ENCODE peak calls at places on chromosomes 5 and 9, in eight cellular contexts. One of them, this sample, is unnamed.

GRCh38 chr5:133936611-133937015 is 31.8 kb downstream of the C5orf15 start:
- DNase-seq in GM13976: no peak
- DNase-seq in ovary: no peak
- DNase-seq in suprapubic skin: no peak
- DNase-seq in H1: no peak
- DNase-seq in HL-60: no peak
- DNase-seq in RWPE1: no peak
- DNase-seq in fibroblast of the aortic adventitia: no peak
- DNase-seq in this sample: no peak

GRCh38 chr5:142482207-142482606 is 157.4 kb upstream of the SPRY4 start:
- DNase-seq in suprapubic skin: no peak
- DNase-seq in GM13976: no peak
- DNase-seq in fibroblast of the aortic adventitia: no peak
- DNase-seq in HL-60: no peak
- DNase-seq in H1: no peak
- DNase-seq in ovary: no peak
- DNase-seq in RWPE1: no peak
- DNase-seq in this sample: no peak

GRCh38 chr9:71619926-71620325 is 148.4 kb downstream of the CEMIP2 start:
- DNase-seq in GM13976: no peak
- DNase-seq in suprapubic skin: no peak
- DNase-seq in fibroblast of the aortic adventitia: no peak
- DNase-seq in ovary: no peak
- DNase-seq in RWPE1: no peak
- DNase-seq in H1: no peak
- DNase-seq in HL-60: no peak
- DNase-seq in this sample: no peak

GRCh38 chr5:178370102-178370501 is 137.5 kb upstream of the PHYKPL start:
- DNase-seq in suprapubic skin: no peak
- DNase-seq in HL-60: no peak
- DNase-seq in ovary: no peak
- DNase-seq in RWPE1: no peak
- DNase-seq in GM13976: no peak
- DNase-seq in fibroblast of the aortic adventitia: no peak
- DNase-seq in H1: no peak
- DNase-seq in this sample: no peak

GRCh38 chr5:150196986-150197385 is 7.1 kb downstream of the SLC6A7 start:
- DNase-seq in H1: no peak
- DNase-seq in fibroblast of the aortic adventitia: no peak
- DNase-seq in GM13976: no peak
- DNase-seq in suprapubic skin: no peak
- DNase-seq in ovary: no peak
- DNase-seq in HL-60: no peak
- DNase-seq in RWPE1: no peak
- DNase-seq in this sample: no peak

GRCh38 chr5:67902497-67902830 is 313.1 kb upstream of the PIK3R1 start:
- DNase-seq in HL-60: no peak
- DNase-seq in GM13976: no peak
- DNase-seq in ovary: no peak
- DNase-seq in fibroblast of the aortic adventitia: no peak
- DNase-seq in RWPE1: no peak
- DNase-seq in suprapubic skin: no peak
- DNase-seq in H1: no peak
- DNase-seq in this sample: no peak

GRCh38 chr9:78592866-78593265 is 295.9 kb downstream of the PSAT1 start:
- DNase-seq in GM13976: no peak
- DNase-seq in H1: no peak
- DNase-seq in RWPE1: no peak
- DNase-seq in suprapubic skin: no peak
- DNase-seq in HL-60: no peak
- DNase-seq in fibroblast of the aortic adventitia: no peak
- DNase-seq in ovary: no peak
- DNase-seq in this sample: no peak

GRCh38 chr5:164809831-164810230 is 1304.4 kb downstream of the MAT2B start:
- DNase-seq in ovary: no peak
- DNase-seq in H1: no peak
- DNase-seq in RWPE1: no peak
- DNase-seq in suprapubic skin: no peak
- DNase-seq in fibroblast of the aortic adventitia: no peak
- DNase-seq in GM13976: peak; percentile 34
- DNase-seq in HL-60: no peak
- DNase-seq in this sample: no peak

GRCh38 chr5:37893414-37894134 is 53.7 kb upstream of the GDNF start:
- DNase-seq in HL-60: no peak
- DNase-seq in GM13976: no peak
- DNase-seq in suprapubic skin: no peak
- DNase-seq in ovary: no peak
- DNase-seq in H1: no peak
- DNase-seq in RWPE1: no peak
- DNase-seq in fibroblast of the aortic adventitia: no peak
- DNase-seq in this sample: no peak

GRCh38 chr9:107737987-107738743 is 248.6 kb upstream of the KLF4 start:
- DNase-seq in fibroblast of the aortic adventitia: peak; percentile 98
- DNase-seq in ovary: peak; percentile 71
- DNase-seq in HL-60: no peak
- DNase-seq in suprapubic skin: peak; percentile 92
- DNase-seq in GM13976: no peak
- DNase-seq in H1: no peak
- DNase-seq in RWPE1: peak; percentile 86
- DNase-seq in this sample: no peak

GRCh38 chr5:9390128-9390527 is 155.7 kb downstream of the SEMA5A start:
- DNase-seq in H1: no peak
- DNase-seq in ovary: no peak
- DNase-seq in GM13976: no peak
- DNase-seq in fibroblast of the aortic adventitia: no peak
- DNase-seq in RWPE1: no peak
- DNase-seq in suprapubic skin: no peak
- DNase-seq in HL-60: no peak
- DNase-seq in this sample: no peak

GRCh38 chr5:9391080-9391479 is 154.8 kb downstream of the SEMA5A start:
- DNase-seq in HL-60: no peak
- DNase-seq in suprapubic skin: no peak
- DNase-seq in fibroblast of the aortic adventitia: no peak
- DNase-seq in GM13976: no peak
- DNase-seq in ovary: no peak
- DNase-seq in H1: no peak
- DNase-seq in RWPE1: no peak
- DNase-seq in this sample: no peak

GRCh38 chr5:9388941-9389674 is 156.8 kb downstream of the SEMA5A start:
- DNase-seq in RWPE1: no peak
- DNase-seq in suprapubic skin: no peak
- DNase-seq in GM13976: no peak
- DNase-seq in ovary: no peak
- DNase-seq in HL-60: no peak
- DNase-seq in fibroblast of the aortic adventitia: no peak
- DNase-seq in H1: no peak
- DNase-seq in this sample: no peak

GRCh38 chr5:9386945-9387344 is 158.9 kb downstream of the SEMA5A start:
- DNase-seq in H1: no peak
- DNase-seq in RWPE1: no peak
- DNase-seq in ovary: no peak
- DNase-seq in GM13976: no peak
- DNase-seq in HL-60: no peak
- DNase-seq in fibroblast of the aortic adventitia: no peak
- DNase-seq in suprapubic skin: no peak
- DNase-seq in this sample: no peak

GRCh38 chr5:9387879-9388278 is 158.0 kb downstream of the SEMA5A start:
- DNase-seq in H1: no peak
- DNase-seq in suprapubic skin: no peak
- DNase-seq in RWPE1: no peak
- DNase-seq in ovary: no peak
- DNase-seq in fibroblast of the aortic adventitia: peak; percentile 49
- DNase-seq in HL-60: no peak
- DNase-seq in GM13976: no peak
- DNase-seq in this sample: no peak
- TF ChIP-seq CTCF in H1: no peak
- TF ChIP-seq CTCF in suprapubic skin: no peak
- TF ChIP-seq CTCF in RWPE1: peak; percentile 20
- TF ChIP-seq CTCF in ovary: no peak
- TF ChIP-seq CTCF in fibroblast of the aortic adventitia: peak; percentile 22
- TF ChIP-seq CTCF in HL-60: no peak
- TF ChIP-seq CTCF in GM13976: no peak
- TF ChIP-seq CTCF in this sample: no peak

GRCh38 chr9:113150670-113151591 is at the start of gene SLC31A2:
- DNase-seq in fibroblast of the aortic adventitia: peak; percentile 67
- DNase-seq in suprapubic skin: peak; percentile 94
- DNase-seq in GM13976: peak; percentile 94
- DNase-seq in RWPE1: peak; percentile 92
- DNase-seq in H1: peak; percentile 91
- DNase-seq in HL-60: peak; percentile 88
- DNase-seq in ovary: peak; percentile 80
- DNase-seq in this sample: peak; percentile 80
- TF ChIP-seq CTCF in fibroblast of the aortic adventitia: peak; percentile 33
- TF ChIP-seq CTCF in suprapubic skin: peak; percentile 30
- TF ChIP-seq CTCF in GM13976: peak; percentile 65
- TF ChIP-seq CTCF in RWPE1: peak; percentile 64
- TF ChIP-seq CTCF in H1: peak; percentile 29
- TF ChIP-seq CTCF in HL-60: no peak
- TF ChIP-seq CTCF in ovary: no peak
- TF ChIP-seq CTCF in this sample: no peak

DNA sequence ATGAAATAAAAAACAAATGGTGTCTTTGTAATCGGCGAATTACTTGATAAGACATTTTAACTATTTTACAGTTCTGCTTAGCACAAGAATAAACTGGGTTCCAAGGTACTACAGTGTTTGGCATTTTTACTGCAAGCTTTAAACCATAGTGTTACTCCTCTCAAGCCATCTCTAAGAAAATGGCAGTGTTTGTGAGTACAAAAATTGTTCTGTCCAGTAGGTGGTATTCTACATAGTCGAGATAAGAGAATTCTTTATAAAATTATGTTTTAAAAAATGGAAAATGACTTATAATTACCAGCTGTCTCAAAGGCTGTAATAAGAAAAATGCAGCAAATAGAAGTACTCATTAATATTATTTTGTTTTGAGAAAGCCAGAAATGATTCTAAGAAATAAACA is 3.2 kb downstream of the SMIM15 start:
- DNase-seq in ovary: no peak
- DNase-seq in H1: no peak
- DNase-seq in HL-60: no peak
- DNase-seq in suprapubic skin: no peak
- DNase-seq in RWPE1: no peak
- DNase-seq in GM13976: no peak
- DNase-seq in fibroblast of the aortic adventitia: no peak
- DNase-seq in this sample: no peak
- TF ChIP-seq CTCF in ovary: no peak
- TF ChIP-seq CTCF in H1: no peak
- TF ChIP-seq CTCF in HL-60: no peak
- TF ChIP-seq CTCF in suprapubic skin: no peak
- TF ChIP-seq CTCF in RWPE1: no peak
- TF ChIP-seq CTCF in GM13976: no peak
- TF ChIP-seq CTCF in fibroblast of the aortic adventitia: no peak
- TF ChIP-seq CTCF in this sample: no peak

GRCh38 chr5:149022200-149022599 is 40.7 kb downstream of the SH3TC2 start:
- DNase-seq in suprapubic skin: no peak
- DNase-seq in GM13976: no peak
- DNase-seq in RWPE1: no peak
- DNase-seq in H1: no peak
- DNase-seq in HL-60: no peak
- DNase-seq in ovary: no peak
- DNase-seq in fibroblast of the aortic adventitia: no peak
- DNase-seq in this sample: no peak

GRCh38 chr5:149024978-149025377 is 37.9 kb downstream of the SH3TC2 start:
- DNase-seq in H1: no peak
- DNase-seq in GM13976: no peak
- DNase-seq in ovary: no peak
- DNase-seq in suprapubic skin: no peak
- DNase-seq in HL-60: no peak
- DNase-seq in fibroblast of the aortic adventitia: no peak
- DNase-seq in RWPE1: no peak
- DNase-seq in this sample: no peak

GRCh38 chr5:149028161-149028560 is 34.7 kb downstream of the SH3TC2 start:
- DNase-seq in fibroblast of the aortic adventitia: no peak
- DNase-seq in H1: no peak
- DNase-seq in ovary: no peak
- DNase-seq in suprapubic skin: no peak
- DNase-seq in RWPE1: no peak
- DNase-seq in GM13976: no peak
- DNase-seq in HL-60: no peak
- DNase-seq in this sample: no peak

GRCh38 chr5:149027636-149028035 is 35.2 kb downstream of the SH3TC2 start:
- DNase-seq in RWPE1: no peak
- DNase-seq in H1: no peak
- DNase-seq in suprapubic skin: no peak
- DNase-seq in ovary: no peak
- DNase-seq in GM13976: no peak
- DNase-seq in HL-60: no peak
- DNase-seq in fibroblast of the aortic adventitia: no peak
- DNase-seq in this sample: no peak

GRCh38 chr5:149024477-149024876 is 38.4 kb downstream of the SH3TC2 start:
- DNase-seq in ovary: no peak
- DNase-seq in fibroblast of the aortic adventitia: peak; percentile 62
- DNase-seq in suprapubic skin: no peak
- DNase-seq in HL-60: no peak
- DNase-seq in RWPE1: no peak
- DNase-seq in H1: no peak
- DNase-seq in GM13976: no peak
- DNase-seq in this sample: no peak
- TF ChIP-seq CTCF in ovary: no peak
- TF ChIP-seq CTCF in fibroblast of the aortic adventitia: no peak
- TF ChIP-seq CTCF in suprapubic skin: no peak
- TF ChIP-seq CTCF in HL-60: no peak
- TF ChIP-seq CTCF in RWPE1: no peak
- TF ChIP-seq CTCF in H1: no peak
- TF ChIP-seq CTCF in GM13976: no peak
- TF ChIP-seq CTCF in this sample: no peak

DNA sequence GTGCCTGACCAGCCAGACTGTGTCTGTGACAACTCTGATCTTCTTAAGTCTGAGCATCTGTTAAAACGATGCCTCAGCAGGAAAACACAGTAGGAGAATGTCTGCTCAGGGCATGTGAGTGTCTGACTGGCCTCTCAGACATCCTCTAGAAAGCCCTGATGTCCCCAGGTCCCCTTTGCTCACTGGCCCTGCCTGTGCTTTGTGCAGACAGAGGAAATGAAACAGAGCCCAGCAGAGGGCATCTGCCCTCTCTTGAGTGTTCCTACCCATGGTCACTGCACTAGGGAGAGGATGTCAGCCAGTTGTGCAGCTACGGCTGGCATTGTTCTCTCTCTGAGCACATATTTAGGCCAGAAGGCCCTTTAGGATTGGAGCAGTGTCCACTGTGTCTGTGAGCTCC is 56.9 kb downstream of the TRPC7 start:
- DNase-seq in suprapubic skin: no peak
- DNase-seq in fibroblast of the aortic adventitia: no peak
- DNase-seq in ovary: no peak
- DNase-seq in H1: no peak
- DNase-seq in HL-60: no peak
- DNase-seq in RWPE1: no peak
- DNase-seq in GM13976: no peak
- DNase-seq in this sample: no peak
- TF ChIP-seq CTCF in suprapubic skin: no peak
- TF ChIP-seq CTCF in fibroblast of the aortic adventitia: no peak
- TF ChIP-seq CTCF in ovary: no peak
- TF ChIP-seq CTCF in H1: peak; percentile 24
- TF ChIP-seq CTCF in HL-60: no peak
- TF ChIP-seq CTCF in RWPE1: no peak
- TF ChIP-seq CTCF in GM13976: no peak
- TF ChIP-seq CTCF in this sample: no peak